ENCODE peak calls at places on chromosomes 2 and 18, in seven cellular contexts. K, Q, A, Y, H, G and U are unnamed samples.

GRCh38 chr2:147297820-147298219 is 547.0 kb upstream of the ACVR2A start:
- DNase-seq in Y (peak), Q (no peak), K (no peak), A (no peak), H (no peak), G (no peak), U (no peak)

GRCh38 chr2:105373895-105374401 is 24.9 kb downstream of the FHL2 start:
- DNase-seq in H (no peak), A (no peak), Q (no peak), G (no peak), K (no peak), Y (peak), U (no peak)

GRCh38 chr18:316391-316790 is 48.5 kb upstream of the THOC1 start:
- DNase-seq in K (no peak), H (no peak), A (no peak), Y (no peak), Q (no peak), G (no peak), U (no peak)

GRCh38 chr18:51251625-51252024 is 54.1 kb upstream of the MEX3C start:
- DNase-seq in G (no peak), Q (no peak), H (no peak), A (no peak), Y (no peak), K (no peak), U (no peak)

GRCh38 chr2:105674859-105675541 is 69.7 kb upstream of the NCK2 start:
- DNase-seq in Q (no peak), G (no peak), Y (no peak), A (no peak), K (no peak), H (no peak), U (no peak)

GRCh38 chr18:21129586-21130216 is 18.1 kb upstream of the ROCK1 start:
- DNase-seq in A (no peak), K (no peak), G (peak), Q (no peak), Y (no peak), H (no peak), U (no peak)

GRCh38 chr2:60779426-60779825 is 23.4 kb downstream of the PAPOLG start:
- DNase-seq in Q (no peak), A (no peak), H (no peak), G (no peak), K (no peak), Y (no peak), U (no peak)

GRCh38 chr2:120317916-120318315 is 28.0 kb upstream of the INHBB start:
- DNase-seq in A (no peak), G (no peak), K (no peak), H (no peak), Y (no peak), Q (no peak), U (no peak)